ENCODE peak calls at places on chromosomes 3 and 15, in eight cellular contexts. C is AG10803, O is coronary artery, J is endothelial cell, G is hypothalamus, D is lung, S is GM20000, Q is AG08396. W is an unnamed sample.

GRCh38 chr3:32865364-32865763 is 47.6 kb downstream of the TRIM71 start:
- DNase-seq in O (no peak), G (no peak), Q (no peak), D (no peak), J (no peak), S (no peak), C (no peak), W (no peak)

GRCh38 chr15:60480888-60481287 is 1.9 kb upstream of the ICE2 start:
- DNase-seq in O (no peak), J (no peak), G (no peak), Q (no peak), C (no peak), S (no peak), D (no peak), W (no peak)

GRCh38 chr15:59203026-59203425 is 3.6 kb upstream of the LDHAL6B start:
- DNase-seq in Q (no peak), C (no peak), J (no peak), D (no peak), S (no peak), G (no peak), O (no peak), W (no peak)

GRCh38 chr3:94069242-94069813 is 6.5 kb downstream of the NSUN3 start:
- DNase-seq in C (peak; percentile 40), D (no peak), G (no peak), Q (no peak), J (no peak), S (peak; percentile 8), O (no peak), W (peak; percentile 68)

GRCh38 chr15:63050737-63051700 is 8.5 kb downstream of the TPM1 start:
- DNase-seq in G (no peak), Q (peak; percentile 34), J (no peak), C (peak; percentile 82), O (no peak), D (no peak), S (no peak), W (no peak)

GRCh38 chr3:18290130-18290529 is 135.0 kb downstream of the SATB1 start:
- DNase-seq in C (no peak), Q (no peak), O (no peak), D (no peak), S (no peak), J (no peak), G (no peak), W (no peak)

GRCh38 chr3:152380048-152380447 is 111.3 kb downstream of the MBNL1 start:
- DNase-seq in Q (no peak), D (no peak), C (no peak), O (no peak), G (no peak), J (no peak), S (no peak), W (no peak)

GRCh38 chr3:71092665-71093064 is 490.9 kb downstream of the FOXP1 start:
- DNase-seq in O (no peak), G (no peak), D (no peak), J (no peak), S (no peak), C (no peak), Q (no peak), W (no peak)

GRCh38 chr3:70526966-70527515 is 214.6 kb upstream of the MDFIC2 start:
- DNase-seq in J (no peak), G (no peak), Q (no peak), C (peak; percentile 56), S (no peak), D (no peak), O (no peak), W (no peak)

GRCh38 chr15:48370460-48370859 is 39.2 kb downstream of the DUT start:
- DNase-seq in Q (no peak), S (no peak), C (peak; percentile 90), O (no peak), G (no peak), D (no peak), J (no peak), W (no peak)

GRCh38 chr15:58070801-58071418 is 5.4 kb upstream of the ALDH1A2 start:
- DNase-seq in J (peak; percentile 74), C (peak; percentile 46), G (peak; percentile 35), Q (peak; percentile 37), O (no peak), S (peak; percentile 37), D (peak; percentile 55), W (peak; percentile 61)

W was measured in RKO.